ENCODE peak calls at places on chromosomes 5 and 9, in six cellular contexts. U is AG10803, X is GM12878, S is breast epithelium, E is WERI-Rb-1, T is transverse colon. D is an unnamed sample.

GRCh38 chr5:32678472-32678871 is 32.6 kb upstream of the NPR3 start:
- DNase-seq in U (no peak), T (no peak), X (no peak), E (no peak), S (no peak), D (no peak)

GRCh38 chr5:83473344-83474169 is 2.0 kb downstream of the VCAN start:
- DNase-seq in E (peak), T (peak), X (peak), S (peak), U (peak), D (peak)

GRCh38 chr9:120886490-120886967 is 9.5 kb upstream of the PHF19 start:
- DNase-seq in T (no peak), E (no peak), X (no peak), S (no peak), U (peak), D (no peak)

GRCh38 chr5:149585910-149586309 is 4.6 kb downstream of the ARHGEF37 start:
- DNase-seq in S (no peak), T (no peak), X (no peak), E (no peak), U (no peak), D (no peak)

GRCh38 chr9:130626249-130626982 is 38.0 kb upstream of the PRDM12 start:
- DNase-seq in S (no peak), X (no peak), E (peak), U (no peak), T (no peak), D (no peak)

GRCh38 chr5:10283927-10284635 is 23.6 kb downstream of the CMBL start:
- DNase-seq in E (peak), U (peak), X (peak), S (peak), T (peak), D (peak)

GRCh38 chr9:110744753-110745522 is 76.3 kb downstream of the MUSK start:
- DNase-seq in T (no peak), U (peak), S (no peak), E (no peak), X (no peak), D (no peak)

GRCh38 chr9:131483319-131484050 is 19.2 kb upstream of the POMT1 start:
- DNase-seq in X (no peak), S (no peak), T (no peak), U (no peak), E (no peak), D (no peak)

GRCh38 chr5:115949096-115949495 is 13.2 kb upstream of the LVRN start:
- DNase-seq in U (peak), X (no peak), T (no peak), S (no peak), E (no peak), D (no peak)

GRCh38 chr9:90086076-90086475 is 481.3 kb downstream of the GADD45G start:
- DNase-seq in U (no peak), X (no peak), E (peak), T (peak), S (no peak), D (no peak)

GRCh38 chr5:116448869-116449453 is 125.7 kb downstream of the SEMA6A start:
- DNase-seq in S (no peak), U (no peak), T (no peak), X (no peak), E (no peak), D (no peak)

GRCh38 chr5:148986636-148987035 is 76.2 kb downstream of the SH3TC2 start:
- DNase-seq in U (no peak), X (no peak), T (no peak), E (no peak), S (no peak), D (no peak)

GRCh38 chr9:122197882-122198281 is 30.9 kb downstream of the LHX6 start:
- DNase-seq in S (no peak), E (no peak), U (no peak), T (no peak), X (no peak), D (no peak)

GRCh38 chr5:32329395-32329834 is 16.7 kb upstream of the MTMR12 start:
- DNase-seq in U (peak), S (peak), E (peak), X (no peak), T (peak), D (peak)

GRCh38 chr5:32916648-32917047 is 205.5 kb downstream of the NPR3 start:
- DNase-seq in E (peak), X (no peak), T (no peak), U (peak), S (no peak), D (peak)

GRCh38 chr9:87148391-87149237 is 201.3 kb upstream of the GAS1 start:
- DNase-seq in S (peak), X (no peak), U (peak), T (peak), E (no peak), D (no peak)

GRCh38 chr5:154166901-154167791 is 23.4 kb upstream of the GALNT10 start:
- DNase-seq in X (no peak), E (no peak), S (no peak), T (no peak), U (no peak), D (no peak)

GRCh38 chr5:6731465-6732237 is 18.4 kb downstream of the TENT4A start:
- DNase-seq in E (no peak), T (no peak), U (peak), X (no peak), S (no peak), D (no peak)

GRCh38 chr9:133807818-133808217 is 69.7 kb upstream of the SARDH start:
- DNase-seq in S (no peak), U (no peak), E (no peak), T (no peak), X (no peak), D (no peak)

GRCh38 chr5:18114161-18114802 is 480.0 kb downstream of the TAF11L14 start:
- DNase-seq in E (no peak), X (no peak), S (no peak), T (no peak), U (no peak), D (no peak)

GRCh38 chr9:110942522-110942921 is 95.7 kb downstream of the LPAR1 start:
- DNase-seq in S (no peak), U (peak), T (no peak), E (no peak), X (no peak), D (no peak)

GRCh38 chr9:120655005-120655622 is 59.2 kb downstream of the MEGF9 start:
- DNase-seq in T (no peak), X (no peak), U (no peak), E (no peak), S (no peak), D (peak)

GRCh38 chr9:99231708-99232107 is 9.6 kb downstream of the SEC61B start:
- DNase-seq in S (no peak), X (peak), U (peak), E (peak), T (no peak), D (peak)

GRCh38 chr5:14153932-14154646 is 10.9 kb downstream of the TRIO start:
- DNase-seq in T (peak), U (peak), S (peak), E (no peak), X (no peak), D (peak)

GRCh38 chr9:74570879-74571512 is 73.9 kb downstream of the RORB start:
- DNase-seq in T (no peak), U (peak), E (peak), X (no peak), S (no peak), D (peak)

GRCh38 chr9:136267261-136268111 is 21.9 kb upstream of the QSOX2 start:
- DNase-seq in X (no peak), T (peak), E (no peak), S (peak), U (peak), D (peak)

GRCh38 chr9:92607088-92607487 is 62.8 kb downstream of the IPPK start:
- DNase-seq in U (peak), X (no peak), E (no peak), S (no peak), T (no peak), D (peak)

GRCh38 chr5:33008751-33009418 is 297.8 kb downstream of the NPR3 start:
- DNase-seq in S (no peak), T (peak), U (no peak), X (no peak), E (no peak), D (no peak)

GRCh38 chr5:131375351-131375750 is 111.5 kb downstream of the CDC42SE2 start:
- DNase-seq in T (no peak), E (no peak), S (no peak), X (no peak), U (no peak), D (peak)

GRCh38 chr9:87381050-87381711 is 116.5 kb upstream of the DAPK1 start:
- DNase-seq in E (no peak), X (no peak), T (no peak), U (peak), S (no peak), D (no peak)

GRCh38 chr9:93945400-93946337 is 9.5 kb downstream of the BARX1 start:
- DNase-seq in S (no peak), X (no peak), E (no peak), T (no peak), U (no peak), D (no peak)

GRCh38 chr9:137952976-137953666 is 75.5 kb downstream of the CACNA1B start:
- DNase-seq in X (no peak), E (no peak), S (no peak), U (no peak), T (no peak), D (no peak)

GRCh38 chr5:178359738-178360137 is 127.1 kb upstream of the PHYKPL start:
- DNase-seq in T (no peak), X (no peak), S (no peak), U (no peak), E (no peak), D (no peak)

GRCh38 chr5:42715791-42716190 is 40.8 kb upstream of the CCDC152 start:
- DNase-seq in X (no peak), U (peak), S (no peak), T (no peak), E (no peak), D (peak)

GRCh38 chr5:162068412-162068811 is 839 bp downstream of the GABRG2 start:
- DNase-seq in S (peak), U (no peak), E (no peak), X (no peak), T (no peak), D (peak)

GRCh38 chr9:33163433-33164137 is 3.6 kb downstream of the B4GALT1 start:
- DNase-seq in X (no peak), E (no peak), S (no peak), T (no peak), U (no peak), D (no peak)

GRCh38 chr5:171710451-171711024 is 75.1 kb upstream of the SMIM23 start:
- DNase-seq in S (no peak), E (no peak), T (no peak), U (no peak), X (no peak), D (no peak)

GRCh38 chr9:93064392-93065124 is 6.1 kb downstream of the SUSD3 start:
- DNase-seq in X (peak), S (no peak), E (peak), U (no peak), T (peak), D (peak)

GRCh38 chr5:181100121-181101015 is 30.6 kb downstream of the OR2V1 start:
- DNase-seq in U (peak), E (no peak), S (no peak), X (no peak), T (no peak), D (no peak)

GRCh38 chr5:36398137-36398536 is 96.4 kb upstream of the RANBP3L start:
- DNase-seq in X (no peak), S (no peak), E (no peak), U (peak), T (no peak), D (no peak)

GRCh38 chr5:1651250-1651649 is 127.5 kb upstream of the LPCAT1 start:
- DNase-seq in S (no peak), T (no peak), U (no peak), E (no peak), X (no peak), D (no peak)

GRCh38 chr5:1651971-1652872 is 128.5 kb upstream of the LPCAT1 start:
- DNase-seq in S (no peak), U (no peak), T (no peak), X (no peak), E (no peak), D (no peak)

GRCh38 chr5:1655496-1656270 is 131.9 kb upstream of the LPCAT1 start:
- DNase-seq in T (no peak), X (no peak), S (peak), E (no peak), U (no peak), D (no peak)

GRCh38 chr5:1654786-1655495 is 131.2 kb upstream of the LPCAT1 start:
- DNase-seq in T (no peak), U (no peak), E (no peak), X (no peak), S (no peak), D (no peak)

DNA sequence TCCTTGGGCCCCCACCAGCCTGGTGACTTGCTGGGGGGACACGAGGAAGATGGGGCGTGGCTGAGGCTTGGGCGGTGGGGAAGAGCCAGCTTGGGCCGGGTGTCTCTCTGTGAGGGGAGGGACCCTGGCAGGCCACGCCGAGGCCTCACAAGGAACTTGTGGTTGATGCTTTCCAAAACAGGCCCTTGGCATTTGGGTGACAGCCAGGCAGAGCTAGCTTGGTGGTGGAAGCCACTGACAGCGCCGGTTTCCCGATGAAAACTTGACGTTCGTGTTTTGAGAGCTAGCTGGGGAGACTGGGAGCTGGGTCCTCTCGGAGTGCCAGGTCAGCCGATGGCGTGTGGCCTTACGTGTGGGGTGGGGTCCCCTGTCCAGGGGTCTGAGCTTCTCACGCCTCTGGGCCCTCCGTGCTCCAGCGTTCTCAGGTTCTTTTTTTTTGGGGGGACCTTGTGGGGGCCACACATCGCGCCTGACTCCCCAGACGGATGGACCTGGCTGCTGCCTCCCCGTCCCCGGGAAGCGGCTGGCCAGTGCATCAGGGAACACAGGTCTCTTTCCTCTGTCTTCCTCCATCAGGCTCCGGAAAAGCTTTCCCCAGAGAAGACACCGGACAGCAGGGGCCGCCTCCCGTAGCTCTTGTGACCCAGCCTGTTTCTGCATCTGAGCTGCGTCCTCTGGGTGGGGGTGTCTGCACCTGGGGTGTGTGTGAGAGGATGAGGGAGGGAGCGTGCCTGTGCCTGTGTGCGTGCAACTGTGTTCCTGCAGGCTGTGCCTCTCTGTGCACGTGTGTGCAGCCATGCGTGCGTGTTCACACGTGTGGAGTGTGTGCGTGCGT is 129.3 kb upstream of the LPCAT1 start:
- DNase-seq in S (no peak), E (peak), X (no peak), T (no peak), U (peak), D (peak)
- H3K4me3 ChIP-seq in S (no peak), E (peak), X (no peak), T (no peak), U (no peak), D (no peak)

DNA sequence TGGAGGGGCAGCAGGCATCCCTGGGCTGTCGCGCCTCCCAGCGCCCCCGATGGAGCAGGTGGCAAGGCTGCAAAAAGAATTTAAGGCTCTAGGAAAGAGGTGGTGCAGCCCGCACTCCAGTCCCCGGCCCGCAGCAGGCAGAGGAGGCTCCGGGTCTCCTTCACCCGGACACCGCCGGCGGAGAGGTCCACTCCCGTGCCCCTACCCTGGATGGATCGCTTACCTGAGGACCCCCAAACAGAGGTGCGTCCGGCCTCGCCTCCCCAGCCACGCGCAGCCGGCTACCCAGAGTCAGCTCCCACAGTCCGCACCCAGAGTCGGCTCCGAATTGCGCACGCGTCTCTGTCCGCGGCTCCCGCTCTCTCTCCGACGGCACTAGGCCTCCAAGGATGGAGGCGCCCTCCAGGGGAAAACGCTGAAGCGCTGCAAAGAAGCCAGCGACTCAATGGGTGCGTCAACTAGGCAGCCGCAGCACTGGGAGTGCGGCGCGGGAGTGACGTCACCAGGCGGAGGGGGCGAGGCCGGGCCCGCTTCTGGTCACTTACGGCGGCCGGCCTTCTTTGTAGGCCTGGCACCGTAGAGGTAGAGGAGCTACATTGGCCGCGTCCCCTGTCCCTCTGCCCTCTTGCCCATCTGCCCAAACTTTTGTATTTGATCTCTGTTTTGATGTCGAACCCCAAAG is at the start of gene ELP1:
- DNase-seq in U (peak), S (peak), T (peak), X (peak), E (peak), D (peak)
- TF ChIP-seq CTCF in U (peak), S (no peak), T (peak), X (peak), E (peak), D (peak)

DNA sequence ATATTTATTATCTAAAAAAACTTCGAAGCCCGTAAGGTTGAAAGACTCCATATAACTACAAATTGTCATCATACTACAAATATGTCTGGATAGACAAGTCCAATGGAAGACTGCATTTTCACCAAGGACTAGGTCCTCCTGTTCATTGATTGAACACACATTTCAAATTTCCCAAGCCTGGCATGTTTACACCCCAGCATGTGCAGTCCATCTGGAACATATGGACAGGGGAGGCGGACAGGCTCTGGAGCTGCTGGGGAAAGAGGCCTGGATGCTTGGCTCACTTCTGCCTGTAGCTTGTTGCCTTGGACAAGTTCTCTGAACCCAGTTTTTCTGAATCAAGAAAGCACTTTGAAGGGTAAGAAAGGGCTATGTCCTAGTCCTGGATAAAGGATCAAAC is 378.6 kb downstream of the ENC1 start:
- DNase-seq in S (no peak), X (no peak), E (no peak), U (peak), T (no peak), D (no peak)
- H3K4me3 ChIP-seq in S (no peak), X (no peak), E (no peak), U (no peak), T (no peak), D (no peak)

GRCh38 chr5:67910599-67910998 is 305.0 kb upstream of the PIK3R1 start:
- DNase-seq in T (no peak), E (no peak), X (no peak), U (no peak), S (no peak), D (no peak)
- TF ChIP-seq CTCF in T (no peak), E (no peak), X (no peak), U (no peak), S (no peak), D (no peak)

GRCh38 chr5:120164989-120165388 is 299.1 kb upstream of the PRR16 start:
- DNase-seq in E (no peak), X (no peak), U (no peak), T (no peak), S (no peak), D (no peak)

GRCh38 chr5:120155873-120156272 is 308.2 kb upstream of the PRR16 start:
- DNase-seq in U (no peak), E (no peak), S (no peak), X (no peak), T (no peak), D (no peak)

GRCh38 chr5:120159155-120159554 is 304.9 kb upstream of the PRR16 start:
- DNase-seq in U (no peak), T (no peak), E (no peak), S (no peak), X (no peak), D (no peak)

GRCh38 chr5:120164037-120164436 is 300.1 kb upstream of the PRR16 start:
- DNase-seq in T (no peak), S (no peak), X (no peak), E (no peak), U (no peak), D (no peak)

DNA sequence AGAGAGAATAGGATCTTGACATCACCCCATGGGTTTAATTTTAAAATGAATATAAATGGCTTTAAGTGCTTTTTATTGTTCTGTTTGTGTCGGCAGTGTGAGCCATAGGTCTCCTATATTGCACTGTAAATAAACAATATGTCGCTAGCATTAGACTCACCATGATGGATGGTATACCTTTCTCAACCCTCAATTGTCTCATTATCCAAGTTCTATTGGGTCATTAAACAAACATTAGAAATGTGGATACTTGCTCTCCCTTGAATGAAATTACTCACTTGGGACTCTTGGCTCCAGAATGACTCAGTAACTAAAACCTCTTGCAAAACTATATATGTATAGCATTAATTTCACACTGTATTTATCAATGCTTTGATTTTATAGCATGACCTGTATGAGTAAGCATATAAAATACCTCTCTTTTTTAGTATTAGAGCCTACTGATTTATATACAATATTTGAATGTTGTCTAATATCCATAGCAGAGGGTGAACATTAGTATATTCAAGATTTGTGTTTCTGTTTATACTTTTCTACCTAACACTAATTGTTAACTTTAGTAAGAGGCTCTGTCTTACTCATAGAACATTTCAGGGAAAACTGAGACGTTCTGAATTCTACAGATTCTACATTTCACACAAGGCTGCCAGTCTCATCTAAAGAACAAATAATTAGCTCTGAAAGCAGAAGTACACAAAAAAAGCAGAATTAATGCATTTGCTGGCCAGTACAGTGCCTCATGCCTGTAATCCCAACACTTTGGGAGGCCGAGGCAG is 303.8 kb upstream of the PRR16 start:
- DNase-seq in X (no peak), S (no peak), E (no peak), U (peak), T (no peak), D (no peak)
- H3K4me3 ChIP-seq in X (no peak), S (no peak), E (no peak), U (no peak), T (no peak), D (no peak)

D was measured in GM12865.